ENCODE peak calls at places on chromosomes 13 and 19, in ten cellular contexts. M is GM12878; F is IMR-90; Y is left ventricle myocardium inferior; B is activated CD4-positive, alpha-beta T cell treated with anti-CD3 and anti-CD28 coated beads, Interleukin-2, amount 10 ng/mL, durations not matched to agents 7 days and 5 days; X is Peyer's patch; I is upper lobe of right lung; H is lower leg skin; E is A673; S is neural progenitor cell. D is an unnamed sample.

GRCh38 chr13:41568990-41569387 is 111.6 kb downstream of the RGCC start:
- DNase-seq in X (no peak), H (no peak), I (no peak), E (no peak), B (no peak), Y (no peak), M (no peak), F (peak; percentile 70), S (no peak), D (peak; percentile 36)

GRCh38 chr19:6576869-6577281 is 14.1 kb downstream of the CD70 start:
- DNase-seq in S (no peak), B (no peak), F (no peak), X (no peak), H (no peak), M (no peak), Y (no peak), E (no peak), I (no peak), D (no peak)

GRCh38 chr13:51916962-51917361 is 55.2 kb downstream of the CCDC70 start:
- DNase-seq in B (no peak), I (no peak), M (no peak), E (no peak), H (no peak), F (no peak), X (no peak), Y (no peak), S (no peak), D (no peak)

GRCh38 chr19:40809358-40810086 is 10.5 kb downstream of the EGLN2 start:
- DNase-seq in X (no peak), H (no peak), S (no peak), F (no peak), Y (no peak), E (no peak), B (no peak), M (no peak), I (peak; percentile 65), D (no peak)

GRCh38 chr19:2769218-2769617 is 13.9 kb downstream of the SGTA start:
- DNase-seq in S (no peak), F (no peak), Y (no peak), M (no peak), B (no peak), X (no peak), E (no peak), H (no peak), I (no peak), D (no peak)

GRCh38 chr13:111283991-111284390 is 36.5 kb upstream of the TEX29 start:
- DNase-seq in B (no peak), X (no peak), F (no peak), Y (no peak), E (no peak), M (no peak), S (no peak), H (no peak), I (no peak), D (no peak)

GRCh38 chr19:46621191-46622117 is 3.4 kb downstream of the PTGIR start:
- DNase-seq in E (no peak), M (no peak), I (no peak), B (no peak), S (peak; percentile 43), F (peak; percentile 11), X (no peak), H (no peak), Y (no peak), D (no peak)

GRCh38 chr19:18057557-18057956 is 29.2 kb downstream of the IL12RB1 start:
- DNase-seq in Y (peak; percentile 45), E (no peak), M (no peak), F (no peak), B (no peak), H (peak; percentile 31), I (no peak), S (no peak), X (no peak), D (no peak)